ENCODE peak calls at places on chromosome 5, in five cellular contexts. D is HAP-1; N is effector memory CD4-positive, alpha-beta T cell; X is right lobe of liver; F is fibroblast of lung. J is an unnamed sample.

GRCh38 chr5:140554454-140554853 is 2.8 kb downstream of the SRA1 start:
- DNase-seq in D (no peak), N (no peak), X (no peak), F (peak; percentile 58), J (peak; percentile 34)

GRCh38 chr5:9362600-9362999 is 183.3 kb downstream of the SEMA5A start:
- DNase-seq in D (no peak), N (no peak), X (no peak), F (no peak), J (no peak)

GRCh38 chr5:172504736-172505402 is 50.5 kb upstream of the SH3PXD2B start:
- DNase-seq in D (no peak), N (no peak), X (peak; percentile 18), F (peak; percentile 6), J (no peak)

GRCh38 chr5:169268019-169268418 is 32.9 kb downstream of the SLIT3 start:
- DNase-seq in D (no peak), N (no peak), X (no peak), F (no peak), J (no peak)

GRCh38 chr5:78547171-78547570 is 101.4 kb downstream of the LHFPL2 start:
- DNase-seq in D (no peak), N (no peak), X (no peak), F (peak; percentile 94), J (no peak)

GRCh38 chr5:105789246-105789645 is 1881.5 kb downstream of the EFNA5 start:
- DNase-seq in D (no peak), N (no peak), X (no peak), F (no peak), J (no peak)

GRCh38 chr5:85921590-85921989 is 696.2 kb upstream of the COX7C start:
- DNase-seq in D (no peak), N (no peak), X (no peak), F (no peak), J (no peak)

GRCh38 chr5:160466121-160466520 is 44.5 kb downstream of the PTTG1 start:
- DNase-seq in D (no peak), N (no peak), X (no peak), F (no peak), J (no peak)

GRCh38 chr5:119411935-119412623 is 40.2 kb upstream of the HSD17B4 start:
- DNase-seq in D (peak; percentile 71), N (peak; percentile 6), X (peak; percentile 66), F (peak; percentile 88), J (peak; percentile 73)

GRCh38 chr5:38286038-38286437 is 27.7 kb downstream of the EGFLAM start:
- DNase-seq in D (no peak), N (no peak), X (no peak), F (no peak), J (no peak)

GRCh38 chr5:77871016-77871415 is 94.9 kb upstream of the TBCA start:
- DNase-seq in D (no peak), N (no peak), X (no peak), F (no peak), J (no peak)

GRCh38 chr5:30540150-30540549 is 653.3 kb upstream of the CDH6 start:
- DNase-seq in D (no peak), N (no peak), X (no peak), F (no peak), J (no peak)

GRCh38 chr5:16539169-16539666 is 73.6 kb upstream of the ZNF622 start:
- DNase-seq in D (no peak), N (no peak), X (peak; percentile 92), F (peak; percentile 72), J (no peak)

GRCh38 chr5:173592050-173592669 is 24.3 kb downstream of the BOD1 start:
- DNase-seq in D (no peak), N (no peak), X (no peak), F (peak; percentile 24), J (peak; percentile 50)

GRCh38 chr5:71757590-71758543 is 38.8 kb downstream of the CARTPT start:
- DNase-seq in D (peak; percentile 62), N (no peak), X (peak; percentile 79), F (peak; percentile 81), J (peak; percentile 45)

GRCh38 chr5:178453224-178453623 is 137.0 kb downstream of the COL23A1 start:
- DNase-seq in D (no peak), N (no peak), X (no peak), F (no peak), J (peak; percentile 45)

GRCh38 chr5:146754621-146755020 is 123.9 kb downstream of the PPP2R2B start:
- DNase-seq in D (no peak), N (no peak), X (no peak), F (no peak), J (no peak)

GRCh38 chr5:56951131-56951945 is 585 bp downstream of the MIER3 start:
- DNase-seq in D (peak; percentile 10), N (no peak), X (peak; percentile 58), F (no peak), J (peak; percentile 29)

GRCh38 chr5:75361310-75361709 is 24.3 kb downstream of the HMGCR start:
- DNase-seq in D (no peak), N (no peak), X (no peak), F (no peak), J (no peak)

GRCh38 chr5:115532517-115532916 is 12.1 kb downstream of the FEM1C start:
- DNase-seq in D (peak; percentile 45), N (no peak), X (no peak), F (peak; percentile 44), J (no peak)

DNA sequence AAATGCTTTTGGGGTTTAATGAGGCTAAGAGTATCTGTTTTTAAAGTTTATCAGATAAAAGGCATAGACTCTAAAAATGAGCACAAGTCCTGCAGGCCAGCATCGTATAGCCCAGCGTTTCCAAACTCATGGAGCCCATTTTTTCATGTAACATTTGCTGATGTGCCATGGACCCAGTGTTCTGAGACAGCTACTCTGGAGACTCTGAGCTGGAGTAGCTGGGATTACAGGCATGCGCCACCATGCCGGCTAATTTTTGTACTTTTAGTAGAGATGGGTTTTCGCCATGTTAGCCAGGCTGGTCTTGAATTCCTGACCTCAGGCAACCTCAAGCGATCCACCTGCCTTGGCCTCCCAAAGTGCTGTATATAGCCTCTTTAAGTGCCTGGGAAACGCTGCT is 15.8 kb downstream of the GLRX start:
- DNase-seq in D (no peak), N (no peak), X (no peak), F (no peak), J (no peak)
- H3K4me1 ChIP-seq in D (peaks cover 22% of the 10 kb centered on the region), N (peaks cover 39% of the 10 kb centered on the region), X (peaks cover 56% of the 10 kb centered on the region), F (peaks cover 24% of the 10 kb centered on the region), J (peaks cover under 1% of the 10 kb centered on the region)

GRCh38 chr5:54524082-54524481 is 6.5 kb downstream of the SNX18 start:
- DNase-seq in D (no peak), N (no peak), X (no peak), F (no peak), J (no peak)
- H3K4me1 ChIP-seq in D (peaks cover 8% of the 10 kb centered on the region), N (peaks cover 22% of the 10 kb centered on the region), X (peaks cover 60% of the 10 kb centered on the region), F (peaks cover 8% of the 10 kb centered on the region), J (peaks cover 8% of the 10 kb centered on the region)

GRCh38 chr5:163913548-163913947 is 408.1 kb downstream of the MAT2B start:
- DNase-seq in D (peak; percentile 19), N (no peak), X (no peak), F (peak; percentile 69), J (no peak)

GRCh38 chr5:163914911-163915310 is 409.5 kb downstream of the MAT2B start:
- DNase-seq in D (no peak), N (no peak), X (no peak), F (no peak), J (no peak)

GRCh38 chr5:163915481-163915961 is 410.1 kb downstream of the MAT2B start:
- DNase-seq in D (peak; percentile 39), N (no peak), X (no peak), F (peak; percentile 54), J (no peak)

GRCh38 chr5:163910226-163910625 is 404.8 kb downstream of the MAT2B start:
- DNase-seq in D (no peak), N (no peak), X (no peak), F (no peak), J (no peak)

GRCh38 chr5:163912023-163912422 is 406.6 kb downstream of the MAT2B start:
- DNase-seq in D (no peak), N (no peak), X (no peak), F (no peak), J (no peak)
- H3K4me1 ChIP-seq in D (peaks cover 10% of the 10 kb centered on the region), N (no peaks in the 10 kb centered on the region), X (no peaks in the 10 kb centered on the region), F (no peaks in the 10 kb centered on the region), J (no peaks in the 10 kb centered on the region)

GRCh38 chr5:126438267-126438666 is 15.1 kb downstream of the GRAMD2B start:
- DNase-seq in D (no peak), N (no peak), X (no peak), F (no peak), J (no peak)

GRCh38 chr5:126435714-126436113 is 12.5 kb downstream of the GRAMD2B start:
- DNase-seq in D (no peak), N (no peak), X (no peak), F (no peak), J (no peak)

GRCh38 chr5:126437706-126438105 is 14.5 kb downstream of the GRAMD2B start:
- DNase-seq in D (no peak), N (no peak), X (no peak), F (no peak), J (no peak)

GRCh38 chr5:126433708-126434107 is 10.5 kb downstream of the GRAMD2B start:
- DNase-seq in D (no peak), N (no peak), X (no peak), F (no peak), J (no peak)

GRCh38 chr5:126435261-126435660 is 12.1 kb downstream of the GRAMD2B start:
- DNase-seq in D (no peak), N (no peak), X (no peak), F (no peak), J (no peak)
- H3K4me1 ChIP-seq in D (no peaks in the 10 kb centered on the region), N (no peaks in the 10 kb centered on the region), X (no peaks in the 10 kb centered on the region), F (no peaks in the 10 kb centered on the region), J (no peaks in the 10 kb centered on the region)

DNA sequence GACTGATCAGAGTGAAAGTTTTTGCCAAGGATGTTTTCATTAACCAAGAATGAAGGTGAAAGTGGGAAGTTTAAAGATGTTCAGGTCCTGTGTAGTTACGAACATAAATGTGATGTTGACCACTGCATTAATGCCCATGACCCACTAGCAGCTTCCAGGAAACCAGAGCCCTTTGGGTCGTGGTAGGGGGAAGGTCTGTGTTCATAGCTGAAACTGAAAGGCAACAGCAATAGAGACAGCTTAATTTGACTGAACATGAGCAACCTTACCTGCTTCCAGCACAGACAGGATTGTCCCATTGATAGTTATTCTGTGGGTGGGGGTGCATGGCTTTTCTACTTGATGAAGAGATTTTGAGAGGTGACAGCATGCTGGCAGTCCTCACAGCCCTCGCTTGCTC is 21.1 kb downstream of the MARCHF6 start:
- DNase-seq in D (no peak), N (no peak), X (no peak), F (no peak), J (no peak)
- H3K4me1 ChIP-seq in D (peaks cover 39% of the 10 kb centered on the region), N (peaks cover 12% of the 10 kb centered on the region), X (peaks cover 13% of the 10 kb centered on the region), F (peaks cover 3% of the 10 kb centered on the region), J (peaks cover 5% of the 10 kb centered on the region)

J was measured in K562.